ENCODE peak calls at places on chromosome 5, in four cellular contexts. One of them, this sample, is unnamed.

GRCh38 chr5:42811591-42812392 is at the start of gene SELENOP:
- DNase-seq in MM.1S: peak
- DNase-seq in AG04449: no peak
- DNase-seq in HT-29: peak
- DNase-seq in this sample: no peak

GRCh38 chr5:163953883-163954282 is 448.5 kb downstream of the MAT2B start:
- DNase-seq in MM.1S: no peak
- DNase-seq in AG04449: no peak
- DNase-seq in HT-29: no peak
- DNase-seq in this sample: no peak

GRCh38 chr5:80408475-80408875 is 611 bp downstream of the ZFYVE16 start:
- DNase-seq in MM.1S: peak
- DNase-seq in AG04449: no peak
- DNase-seq in HT-29: peak
- DNase-seq in this sample: peak

GRCh38 chr5:150162142-150162513 is 4.5 kb upstream of the CDX1 start:
- DNase-seq in MM.1S: no peak
- DNase-seq in AG04449: no peak
- DNase-seq in HT-29: no peak
- DNase-seq in this sample: no peak

GRCh38 chr5:161546463-161547301 is at the start of gene GABRB2:
- DNase-seq in MM.1S: peak
- DNase-seq in AG04449: no peak
- DNase-seq in HT-29: no peak
- DNase-seq in this sample: no peak

GRCh38 chr5:6106756-6107155 is 271.6 kb downstream of the MED10 start:
- DNase-seq in MM.1S: no peak
- DNase-seq in AG04449: no peak
- DNase-seq in HT-29: no peak
- DNase-seq in this sample: no peak

GRCh38 chr5:39283231-39283818 is 64.0 kb upstream of the FYB1 start:
- DNase-seq in MM.1S: peak
- DNase-seq in AG04449: peak
- DNase-seq in HT-29: peak
- DNase-seq in this sample: peak

GRCh38 chr5:32283061-32283460 is 29.7 kb downstream of the MTMR12 start:
- DNase-seq in MM.1S: no peak
- DNase-seq in AG04449: no peak
- DNase-seq in HT-29: no peak
- DNase-seq in this sample: no peak

GRCh38 chr5:162567644-162568043 is 500.1 kb downstream of the GABRG2 start:
- DNase-seq in MM.1S: no peak
- DNase-seq in AG04449: no peak
- DNase-seq in HT-29: no peak
- DNase-seq in this sample: no peak

GRCh38 chr5:142770650-142771609 is 753 bp downstream of the ARHGAP26 start:
- DNase-seq in MM.1S: peak
- DNase-seq in AG04449: no peak
- DNase-seq in HT-29: peak
- DNase-seq in this sample: peak

GRCh38 chr5:93460286-93460685 is 120.7 kb downstream of the NR2F1-AS1 start:
- DNase-seq in MM.1S: no peak
- DNase-seq in AG04449: no peak
- DNase-seq in HT-29: no peak
- DNase-seq in this sample: no peak

GRCh38 chr5:138177936-138178515 is 404 bp downstream of the BRD8 start:
- DNase-seq in MM.1S: peak
- DNase-seq in AG04449: no peak
- DNase-seq in HT-29: peak
- DNase-seq in this sample: peak

GRCh38 chr5:141369994-141370848 is at the start of gene PCDHGB3:
- DNase-seq in MM.1S: peak
- DNase-seq in AG04449: no peak
- DNase-seq in HT-29: peak
- DNase-seq in this sample: peak

GRCh38 chr5:136364307-136364706 is 1.0 kb downstream of the TRPC7 start:
- DNase-seq in MM.1S: peak
- DNase-seq in AG04449: no peak
- DNase-seq in HT-29: peak
- DNase-seq in this sample: peak

GRCh38 chr5:55308254-55308836 is 556 bp downstream of the MTREX start:
- DNase-seq in MM.1S: peak
- DNase-seq in AG04449: no peak
- DNase-seq in HT-29: peak
- DNase-seq in this sample: peak

GRCh38 chr5:134100283-134101011 is 14.0 kb upstream of the TCF7 start:
- DNase-seq in MM.1S: peak
- DNase-seq in AG04449: no peak
- DNase-seq in HT-29: no peak
- DNase-seq in this sample: peak

GRCh38 chr5:68007446-68007845 is 208.1 kb upstream of the PIK3R1 start:
- DNase-seq in MM.1S: no peak
- DNase-seq in AG04449: peak
- DNase-seq in HT-29: no peak
- DNase-seq in this sample: peak

GRCh38 chr5:111735829-111736228 is 21.2 kb downstream of the NREP start:
- DNase-seq in MM.1S: no peak
- DNase-seq in AG04449: no peak
- DNase-seq in HT-29: no peak
- DNase-seq in this sample: no peak

GRCh38 chr5:140801494-140801841 is 611 bp downstream of the PCDHA3 start:
- DNase-seq in MM.1S: no peak
- DNase-seq in AG04449: no peak
- DNase-seq in HT-29: no peak
- DNase-seq in this sample: no peak

GRCh38 chr5:15719784-15720183 is 219.8 kb downstream of the FBXL7 start:
- DNase-seq in MM.1S: no peak
- DNase-seq in AG04449: no peak
- DNase-seq in HT-29: no peak
- DNase-seq in this sample: no peak

GRCh38 chr5:119022017-119022745 is 33.8 kb upstream of the DTWD2 start:
- DNase-seq in MM.1S: peak
- DNase-seq in AG04449: peak
- DNase-seq in HT-29: peak
- DNase-seq in this sample: peak

GRCh38 chr5:55456216-55456895 is 78.4 kb downstream of the PLPP1 start:
- DNase-seq in MM.1S: no peak
- DNase-seq in AG04449: no peak
- DNase-seq in HT-29: no peak
- DNase-seq in this sample: no peak

GRCh38 chr5:158594595-158595242 is 505.0 kb downstream of the EBF1 start:
- DNase-seq in MM.1S: no peak
- DNase-seq in AG04449: no peak
- DNase-seq in HT-29: no peak
- DNase-seq in this sample: no peak

GRCh38 chr5:137995747-137996123 is 37.1 kb downstream of the FAM13B start:
- DNase-seq in MM.1S: no peak
- DNase-seq in AG04449: no peak
- DNase-seq in HT-29: no peak
- DNase-seq in this sample: no peak

GRCh38 chr5:144189800-144190429 is 19.2 kb downstream of the KCTD16 start:
- DNase-seq in MM.1S: peak
- DNase-seq in AG04449: no peak
- DNase-seq in HT-29: no peak
- DNase-seq in this sample: peak

GRCh38 chr5:125409101-125409495 is 662.7 kb upstream of the ZNF608 start:
- DNase-seq in MM.1S: no peak
- DNase-seq in AG04449: no peak
- DNase-seq in HT-29: no peak
- DNase-seq in this sample: no peak

GRCh38 chr5:61467766-61468482 is 135.9 kb downstream of the ZSWIM6 start:
- DNase-seq in MM.1S: no peak
- DNase-seq in AG04449: no peak
- DNase-seq in HT-29: peak
- DNase-seq in this sample: no peak

GRCh38 chr5:131218392-131218791 is 45.5 kb upstream of the CDC42SE2 start:
- DNase-seq in MM.1S: no peak
- DNase-seq in AG04449: no peak
- DNase-seq in HT-29: no peak
- DNase-seq in this sample: no peak

GRCh38 chr5:78294250-78295034 is at the start of gene AP3B1:
- DNase-seq in MM.1S: peak
- DNase-seq in AG04449: peak
- DNase-seq in HT-29: peak
- DNase-seq in this sample: peak

This sample was measured in NAMALWA.